ENCODE peak calls at places on chromosome X, in five cellular contexts. J is NB4, T is neuronal stem cell, L is NCI-H1417, F is lung microvascular endothelial cell. G is an unnamed sample.

GRCh38 chrX:107823456-107823855 is 2.2 kb upstream of the MID2 start:
- DNase-seq in L (no peak), T (no peak), F (peak; percentile 76), J (no peak), G (no peak)

GRCh38 chrX:48958635-48959094 is 1.3 kb upstream of the OTUD5 start:
- DNase-seq in F (peak; percentile 53), J (peak; percentile 36), T (no peak), L (no peak), G (peak; percentile 39)

GRCh38 chrX:141924293-141924692 is 20.6 kb downstream of the MAGEC1 start:
- DNase-seq in J (no peak), F (no peak), T (no peak), L (no peak), G (no peak)

GRCh38 chrX:129115104-129115503 is 408.2 kb downstream of the SMARCA1 start:
- DNase-seq in L (peak; percentile 21), F (peak; percentile 19), J (peak; percentile 56), T (no peak), G (peak; percentile 49)

GRCh38 chrX:45322820-45323219 is 122.1 kb upstream of the DIPK2B start:
- DNase-seq in T (no peak), L (no peak), J (no peak), F (peak; percentile 21), G (no peak)

GRCh38 chrX:110418857-110419249 is 60.2 kb downstream of the RTL9 start:
- DNase-seq in F (no peak), J (no peak), T (no peak), L (peak; percentile 25), G (no peak)

GRCh38 chrX:13463608-13464007 is 105.8 kb upstream of the EGFL6 start:
- DNase-seq in T (no peak), J (peak; percentile 75), F (peak; percentile 95), L (no peak), G (peak; percentile 84)

GRCh38 chrX:109281478-109282275 is 200.2 kb downstream of the GUCY2F start:
- DNase-seq in J (no peak), L (no peak), F (peak; percentile 68), T (no peak), G (no peak)

GRCh38 chrX:122552291-122552800 is 631.7 kb upstream of the GRIA3 start:
- DNase-seq in F (no peak), J (no peak), T (no peak), L (no peak), G (no peak)

GRCh38 chrX:69618803-69619202 is 2.9 kb downstream of the EDA start:
- DNase-seq in F (peak; percentile 15), J (peak; percentile 15), L (no peak), T (no peak), G (no peak)

GRCh38 chrX:73977542-73978169 is 326.3 kb upstream of the ZCCHC13 start:
- DNase-seq in T (no peak), J (peak; percentile 6), L (no peak), F (no peak), G (peak; percentile 0)

GRCh38 chrX:119008122-119008744 is 33.8 kb downstream of the LONRF3 start:
- DNase-seq in T (peak; percentile 1), F (peak; percentile 48), L (no peak), J (peak; percentile 29), G (peak; percentile 3)

GRCh38 chrX:53128097-53128749 is 34.3 kb downstream of the KANTR start:
- DNase-seq in F (no peak), J (no peak), T (no peak), L (no peak), G (no peak)

GRCh38 chrX:997631-998137 is 214.8 kb downstream of the CRLF2 start:
- DNase-seq in L (no peak), T (peak; percentile 56), F (no peak), J (peak; percentile 32), G (no peak)